ENCODE peak calls at places on chromosomes 3 and 15, in seven cellular contexts. I is CD8-positive, alpha-beta memory T cell; R is dorsolateral prefrontal cortex; E is A549; A is IMR-90; S is GM12865; Q is lower leg skin. N is an unnamed sample.

GRCh38 chr3:194682651-194683310 is 2.9 kb upstream of the FAM43A start:
- DNase-seq in I (peak), E (peak), Q (peak), S (peak), A (peak), R (peak), N (peak)

GRCh38 chr3:38647217-38647970 is 2.1 kb downstream of the SCN5A start:
- DNase-seq in Q (no peak), R (no peak), I (no peak), E (no peak), S (no peak), A (no peak), N (no peak)

GRCh38 chr3:191296041-191296541 is 33.1 kb upstream of the CCDC50 start:
- DNase-seq in A (no peak), R (no peak), Q (no peak), S (peak), E (no peak), I (no peak), N (no peak)

GRCh38 chr15:29968099-29968892 is 114.5 kb upstream of the GOLGA8J start:
- DNase-seq in R (peak), S (no peak), A (no peak), E (peak), I (no peak), Q (no peak), N (peak)

GRCh38 chr15:71687902-71688508 is 122.3 kb upstream of the NR2E3 start:
- DNase-seq in I (no peak), Q (no peak), R (no peak), S (no peak), A (peak), E (no peak), N (no peak)

GRCh38 chr15:29822685-29823459 is 604 bp upstream of the TJP1 start:
- DNase-seq in I (no peak), S (no peak), A (peak), R (peak), Q (peak), E (peak), N (peak)

GRCh38 chr15:70281811-70282307 is 184.1 kb upstream of the TLE3 start:
- DNase-seq in Q (no peak), E (no peak), R (no peak), S (peak), A (peak), I (no peak), N (no peak)

GRCh38 chr15:94671845-94672524 is 440.6 kb downstream of the MCTP2 start:
- DNase-seq in E (peak), S (no peak), R (no peak), I (no peak), Q (no peak), A (peak), N (peak)

GRCh38 chr3:98602078-98602678 is 8.8 kb upstream of the CPOX start:
- DNase-seq in I (no peak), S (peak), A (peak), R (no peak), E (peak), Q (no peak), N (peak)

GRCh38 chr3:170205302-170205701 is 16.9 kb upstream of the PRKCI start:
- DNase-seq in Q (no peak), S (peak), A (no peak), R (no peak), E (no peak), I (no peak), N (no peak)
- H3K4me3 ChIP-seq in Q (no peak), S (no peak), A (no peak), R (no peak), E (no peak), I (no peak), N (no peak)

GRCh38 chr3:152376351-152377183 is 107.8 kb downstream of the MBNL1 start:
- DNase-seq in S (peak), Q (no peak), E (peak), R (no peak), A (peak), I (no peak), N (no peak)
- H3K4me3 ChIP-seq in S (peak), Q (no peak), E (peak), R (peak), A (peak), I (no peak), N (no peak)

DNA sequence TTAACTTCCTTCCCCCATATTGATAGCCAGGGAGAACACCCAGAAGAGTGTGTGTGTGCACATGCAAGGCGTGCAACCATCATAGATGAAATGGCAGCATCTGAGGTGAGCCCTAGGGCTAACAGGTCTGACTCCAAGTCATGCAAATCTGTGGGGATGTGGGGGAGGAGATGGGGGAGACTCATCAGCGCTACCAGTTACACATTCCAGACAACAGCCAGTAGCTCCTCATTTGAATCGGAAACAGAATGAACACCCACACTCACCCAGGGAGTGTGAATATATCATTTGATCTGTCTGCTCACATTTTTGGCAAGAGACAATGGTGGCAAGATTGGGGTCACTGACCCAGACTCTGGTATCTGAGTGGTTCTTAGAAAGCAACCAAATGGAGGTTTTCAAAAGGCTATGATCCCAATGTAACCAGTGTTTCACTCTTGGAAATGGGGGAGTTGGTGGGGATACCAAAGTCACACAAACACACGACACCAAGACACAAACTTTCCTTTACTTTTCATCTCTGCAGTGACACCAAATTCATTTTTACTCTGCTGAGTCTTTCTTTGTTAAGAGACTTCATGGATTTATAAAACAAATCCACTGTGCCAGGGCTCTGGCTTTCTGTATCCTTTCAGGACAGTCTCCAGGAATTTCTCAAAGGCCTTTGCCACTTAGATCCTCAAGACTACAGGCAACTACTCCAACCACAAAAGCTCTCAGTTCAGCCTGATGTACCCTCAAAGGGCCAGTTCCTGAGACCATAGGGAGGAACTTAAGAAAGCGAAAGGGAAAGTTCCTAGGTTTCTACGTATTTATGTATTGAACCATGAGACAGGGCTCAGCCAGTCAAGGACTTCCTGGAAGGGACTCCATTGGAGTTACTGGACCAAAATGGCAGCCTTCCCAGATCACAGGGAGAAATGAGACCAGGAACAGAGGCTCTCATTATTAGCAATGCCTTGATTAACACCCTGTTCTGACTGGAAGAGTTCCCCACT is 2.2 kb downstream of the CDCP1 start:
- DNase-seq in E (no peak), Q (no peak), R (no peak), I (no peak), S (peak), A (no peak), N (no peak)
- H3K4me3 ChIP-seq in E (no peak), Q (no peak), R (no peak), I (no peak), S (peak), A (no peak), N (no peak)

GRCh38 chr15:66841953-66842681 is 140.1 kb downstream of the SMAD6 start:
- DNase-seq in S (no peak), E (peak), Q (peak), R (no peak), I (no peak), A (peak), N (peak)
- H3K4me3 ChIP-seq in S (no peak), E (peak), Q (no peak), R (peak), I (no peak), A (peak), N (no peak)

GRCh38 chr3:42865256-42865655 is 10.4 kb downstream of the CYP8B1 start:
- DNase-seq in E (no peak), A (no peak), Q (no peak), R (no peak), I (no peak), S (no peak), N (no peak)
- H3K4me3 ChIP-seq in E (no peak), A (no peak), Q (no peak), R (no peak), I (no peak), S (no peak), N (no peak)

GRCh38 chr3:4866841-4867240 is 112.4 kb upstream of the BHLHE40 start:
- DNase-seq in I (no peak), A (peak), E (peak), S (no peak), R (no peak), Q (no peak), N (peak)
- H3K4me3 ChIP-seq in I (peak), A (no peak), E (peak), S (no peak), R (peak), Q (no peak), N (no peak)